ENCODE peak calls at places on chromosomes 1 and 21, in ten cellular contexts. H is AG20443, K is AG09319, I is NCI-H146, B is SHP77, A is brain microvascular endothelial cell, T is cerebellum, J is AG04449, G is non-pigmented ciliary epithelial cell, X is NCI-H2029. P is an unnamed sample.

GRCh38 chr1:116987256-116987555 is 14.4 kb upstream of the CD101 start:
- DNase-seq in B (no peak), H (no peak), X (no peak), T (no peak), I (peak), A (no peak), K (no peak), J (no peak), G (no peak), P (no peak)

GRCh38 chr21:25103500-25104207 is 503.6 kb downstream of the MRPL39 start:
- DNase-seq in X (no peak), J (peak), H (no peak), A (no peak), B (no peak), G (no peak), K (no peak), T (no peak), I (no peak), P (no peak)

GRCh38 chr1:108860190-108860907 is 3.5 kb upstream of the AKNAD1 start:
- DNase-seq in B (no peak), K (no peak), A (no peak), H (no peak), T (no peak), J (no peak), X (no peak), I (no peak), G (no peak), P (no peak)

GRCh38 chr1:162944974-162945639 is 84.1 kb upstream of the CCDC190 start:
- DNase-seq in I (no peak), J (no peak), B (no peak), H (no peak), X (no peak), G (no peak), K (no peak), A (no peak), T (no peak), P (no peak)

GRCh38 chr1:178870944-178871343 is at the start of gene ANGPTL1:
- DNase-seq in I (no peak), A (peak), H (peak), B (no peak), X (no peak), T (no peak), G (peak), J (no peak), K (no peak), P (no peak)

GRCh38 chr1:31524196-31524967 is 51.9 kb upstream of the TINAGL1 start:
- DNase-seq in I (no peak), A (no peak), X (no peak), J (no peak), G (no peak), T (no peak), H (no peak), K (no peak), B (no peak), P (no peak)

GRCh38 chr1:47436979-47437517 is 796 bp upstream of the FOXD2 start:
- DNase-seq in J (no peak), B (no peak), A (peak), G (no peak), I (no peak), K (no peak), H (peak), X (peak), T (no peak), P (no peak)

GRCh38 chr1:166489670-166490436 is 323.1 kb upstream of the FAM78B start:
- DNase-seq in J (no peak), B (no peak), K (no peak), G (no peak), A (no peak), T (no peak), H (peak), X (peak), I (no peak), P (no peak)

GRCh38 chr1:221439734-221440436 is 302.0 kb downstream of the DUSP10 start:
- DNase-seq in G (peak), H (peak), T (no peak), K (peak), A (peak), B (no peak), X (no peak), J (peak), I (no peak), P (peak)

GRCh38 chr1:101236546-101237228 is at the start of gene S1PR1:
- DNase-seq in H (peak), K (no peak), J (no peak), X (peak), A (no peak), G (no peak), B (no peak), T (peak), I (peak), P (no peak)

GRCh38 chr1:160853756-160854155 is 8.9 kb downstream of the CD244 start:
- DNase-seq in B (no peak), I (no peak), X (no peak), J (no peak), K (no peak), H (no peak), A (no peak), G (no peak), T (no peak), P (no peak)

GRCh38 chr1:25672763-25673409 is 56.3 kb downstream of the MAN1C1 start:
- DNase-seq in T (no peak), B (peak), K (no peak), I (no peak), J (no peak), X (no peak), A (no peak), G (no peak), H (no peak), P (no peak)

GRCh38 chr1:164830628-164831027 is 271.6 kb downstream of the PBX1 start:
- DNase-seq in T (no peak), J (no peak), I (no peak), X (no peak), B (no peak), A (no peak), H (no peak), K (no peak), G (no peak), P (no peak)

GRCh38 chr21:45109831-45110492 is 35.6 kb downstream of the ADARB1 start:
- DNase-seq in I (no peak), X (no peak), H (no peak), G (no peak), J (no peak), A (peak), K (peak), T (no peak), B (no peak), P (no peak)

GRCh38 chr1:15153842-15154479 is 414 bp downstream of the TMEM51 start:
- DNase-seq in I (peak), A (peak), T (peak), J (no peak), G (no peak), K (no peak), H (peak), X (peak), B (peak), P (no peak)

GRCh38 chr1:13549521-13549920 is 34.1 kb upstream of the PDPN start:
- DNase-seq in T (no peak), G (no peak), J (no peak), B (no peak), K (no peak), A (no peak), I (no peak), X (no peak), H (no peak), P (no peak)

GRCh38 chr1:36387141-36387949 is 1.6 kb upstream of the STK40 start:
- DNase-seq in B (no peak), J (no peak), I (no peak), G (no peak), T (no peak), A (peak), H (peak), K (peak), X (no peak), P (no peak)

GRCh38 chr1:87450615-87451209 is 122.0 kb downstream of the LMO4 start:
- DNase-seq in G (no peak), I (peak), H (no peak), J (no peak), A (no peak), B (no peak), T (no peak), K (no peak), X (no peak), P (no peak)

GRCh38 chr1:230187290-230187689 is 120.3 kb downstream of the GALNT2 start:
- DNase-seq in H (no peak), I (no peak), G (no peak), T (no peak), X (no peak), K (no peak), A (no peak), J (no peak), B (no peak), P (no peak)

GRCh38 chr21:27202301-27202700 is 235.4 kb upstream of the ADAMTS5 start:
- DNase-seq in X (no peak), B (no peak), J (no peak), K (no peak), G (no peak), A (no peak), T (no peak), I (no peak), H (no peak), P (no peak)

GRCh38 chr1:116982319-116983004 is 19.1 kb upstream of the CD101 start:
- DNase-seq in T (no peak), A (no peak), K (no peak), J (no peak), I (peak), X (no peak), B (no peak), H (no peak), G (no peak), P (no peak)

GRCh38 chr1:7621334-7622219 is 149.5 kb upstream of the VAMP3 start:
- DNase-seq in A (no peak), I (no peak), X (no peak), J (no peak), T (no peak), K (no peak), G (no peak), H (peak), B (no peak), P (no peak)

GRCh38 chr1:229161740-229162139 is 109.2 kb upstream of the RAB4A start:
- DNase-seq in T (no peak), K (no peak), B (no peak), J (no peak), A (no peak), X (no peak), I (no peak), G (no peak), H (no peak), P (no peak)

GRCh38 chr1:231021540-231022031 is 18.5 kb downstream of the FAM89A start:
- DNase-seq in T (no peak), K (no peak), H (no peak), A (peak), X (no peak), G (no peak), B (no peak), I (no peak), J (no peak), P (no peak)

GRCh38 chr1:191993549-191993948 is 164.7 kb upstream of the RGS18 start:
- DNase-seq in K (no peak), A (no peak), I (no peak), X (no peak), G (no peak), B (no peak), J (peak), T (no peak), H (no peak), P (no peak)

GRCh38 chr1:18091660-18092446 is 15.7 kb upstream of the IGSF21 start:
- DNase-seq in G (peak), X (no peak), A (peak), J (peak), I (no peak), T (no peak), H (peak), K (no peak), B (no peak), P (no peak)

GRCh38 chr1:83787246-83787998 is 211.5 kb downstream of the TTLL7 start:
- DNase-seq in X (no peak), K (no peak), J (no peak), I (no peak), A (no peak), G (no peak), B (no peak), T (no peak), H (no peak), P (no peak)

GRCh38 chr1:222777977-222778376 is 36.9 kb upstream of the DISP1 start:
- DNase-seq in K (no peak), X (peak), A (no peak), B (peak), T (no peak), G (no peak), H (no peak), J (no peak), I (peak), P (no peak)

GRCh38 chr1:87144981-87145380 is 183.7 kb upstream of the LMO4 start:
- DNase-seq in T (no peak), I (no peak), G (no peak), B (no peak), H (no peak), K (no peak), X (no peak), A (no peak), J (no peak), P (no peak)

GRCh38 chr1:3628445-3628844 is 3.6 kb downstream of the TPRG1L start:
- DNase-seq in X (no peak), J (no peak), H (no peak), G (no peak), T (no peak), A (no peak), B (no peak), I (no peak), K (no peak), P (no peak)

GRCh38 chr21:34526618-34527290 is 14.7 kb upstream of the KCNE1 start:
- DNase-seq in G (peak), A (peak), J (peak), B (no peak), H (peak), I (peak), T (no peak), X (no peak), K (peak), P (peak)

GRCh38 chr1:153122831-153123421 is 9.6 kb upstream of the SPRR2F start:
- DNase-seq in K (no peak), B (peak), G (no peak), A (no peak), J (no peak), H (no peak), X (peak), I (peak), T (no peak), P (peak)

GRCh38 chr1:69991644-69992043 is 213.7 kb downstream of the LRRC40 start:
- DNase-seq in B (no peak), J (no peak), I (no peak), H (peak), T (no peak), A (peak), K (no peak), X (no peak), G (no peak), P (no peak)

P was measured in retinal pigment epithelial cell.